ENCODE peak calls at places on chromosomes 16 and 17, in five cellular contexts. O is AG04450, Y is heart right ventricle, W is fibroblast of the aortic adventitia, E is left ventricle myocardium inferior. J is an unnamed sample.

GRCh38 chr17:82223517-82223916 is 5.3 kb upstream of the SLC16A3 start:
- DNase-seq in W (no peak), O (no peak), Y (no peak), E (no peak), J (no peak)

GRCh38 chr16:29023279-29024278 is 38.7 kb downstream of the LAT start:
- DNase-seq in Y (no peak), W (no peak), O (no peak), E (no peak), J (no peak)

GRCh38 chr16:88383401-88384221 is 852 bp downstream of the ZNF469 start:
- DNase-seq in O (no peak), W (peak; percentile 59), Y (peak; percentile 61), E (peak; percentile 46), J (no peak)

GRCh38 chr17:31112001-31112661 is 17.4 kb downstream of the NF1 start:
- DNase-seq in W (no peak), Y (no peak), E (no peak), O (no peak), J (no peak)

GRCh38 chr17:68513932-68514331 is 1.7 kb downstream of the PRKAR1A start:
- DNase-seq in O (no peak), Y (no peak), W (peak; percentile 24), E (no peak), J (no peak)

GRCh38 chr17:45103269-45103795 is 29.0 kb downstream of the PLCD3 start:
- DNase-seq in O (no peak), E (peak; percentile 53), W (no peak), Y (peak; percentile 41), J (no peak)

GRCh38 chr17:17565471-17566365 is 25.8 kb downstream of the PEMT start:
- DNase-seq in W (peak; percentile 69), O (no peak), E (no peak), Y (no peak), J (no peak)

GRCh38 chr16:19375561-19376158 is 42.0 kb upstream of the TMC5 start:
- DNase-seq in Y (peak; percentile 15), E (no peak), W (peak; percentile 76), O (peak; percentile 18), J (peak; percentile 13)

GRCh38 chr17:2195729-2196128 is 107.9 kb downstream of the SMG6 start:
- DNase-seq in E (no peak), W (no peak), Y (no peak), O (no peak), J (no peak)

GRCh38 chr17:65485388-65486299 is 75.8 kb downstream of the AXIN2 start:
- DNase-seq in O (no peak), Y (peak; percentile 74), W (peak; percentile 96), E (peak; percentile 43), J (no peak)

GRCh38 chr16:89958068-89958467 is 9.5 kb downstream of the DEF8 start:
- DNase-seq in E (peak; percentile 47), W (no peak), Y (peak; percentile 45), O (no peak), J (no peak)

GRCh38 chr16:17301593-17302135 is 169.1 kb downstream of the XYLT1 start:
- DNase-seq in W (no peak), Y (no peak), O (no peak), E (no peak), J (no peak)

GRCh38 chr17:43613911-43614310 is 47.8 kb downstream of the MEOX1 start:
- DNase-seq in W (peak; percentile 47), Y (no peak), E (no peak), O (no peak), J (no peak)

GRCh38 chr17:49567104-49567521 is 8.6 kb upstream of the NXPH3 start:
- DNase-seq in E (no peak), O (no peak), Y (no peak), W (no peak), J (no peak)

GRCh38 chr16:58011652-58012051 is 10.4 kb downstream of the USB1 start:
- DNase-seq in Y (no peak), E (no peak), O (peak; percentile 52), W (peak; percentile 59), J (no peak)

GRCh38 chr16:9845661-9846361 is 336.4 kb downstream of the GRIN2A start:
- DNase-seq in Y (no peak), O (no peak), W (peak; percentile 62), E (no peak), J (no peak)

GRCh38 chr16:27777527-27777926 is 227.6 kb downstream of the KATNIP start:
- DNase-seq in W (no peak), Y (no peak), E (no peak), O (no peak), J (no peak)

GRCh38 chr17:9669551-9670008 is 24.3 kb downstream of the USP43 start:
- DNase-seq in O (no peak), Y (no peak), E (no peak), W (no peak), J (no peak)

GRCh38 chr16:6193718-6194117 is 1096.1 kb upstream of the EEF2KMT start:
- DNase-seq in W (no peak), E (no peak), Y (no peak), O (no peak), J (no peak)

GRCh38 chr17:3723188-3723555 is 531 bp upstream of the HASPIN start:
- DNase-seq in Y (no peak), E (no peak), W (no peak), O (no peak), J (no peak)

GRCh38 chr17:65857713-65858112 is 296.3 kb upstream of the AXIN2 start:
- DNase-seq in E (no peak), W (peak; percentile 9), Y (no peak), O (no peak), J (no peak)

GRCh38 chr17:60165976-60166375 is 16.2 kb downstream of the CA4 start:
- DNase-seq in W (no peak), O (no peak), Y (no peak), E (no peak), J (no peak)

GRCh38 chr16:12405083-12405482 is 398.6 kb downstream of the CPPED1 start:
- DNase-seq in E (no peak), W (no peak), O (no peak), Y (no peak), J (no peak)

GRCh38 chr17:75632863-75633483 is at the start of gene SMIM5:
- DNase-seq in W (peak; percentile 86), E (peak; percentile 87), O (peak; percentile 62), Y (peak; percentile 91), J (peak; percentile 60)

GRCh38 chr17:79983456-79983855 is 52.2 kb downstream of the TBC1D16 start:
- DNase-seq in Y (no peak), E (no peak), O (no peak), W (no peak), J (no peak)

GRCh38 chr16:4384497-4384896 is 12.8 kb downstream of the VASN start:
- DNase-seq in O (no peak), Y (no peak), W (peak; percentile 74), E (peak; percentile 41), J (no peak)

GRCh38 chr17:35727635-35728034 is 3.8 kb upstream of the RASL10B start:
- DNase-seq in W (no peak), Y (no peak), E (no peak), O (no peak), J (no peak)

GRCh38 chr16:1960665-1961630 is 1.6 kb downstream of the NDUFB10 start:
- DNase-seq in Y (no peak), E (no peak), O (no peak), W (peak; percentile 43), J (no peak)

GRCh38 chr17:57084802-57085447 is at the start of gene AKAP1:
- DNase-seq in E (peak; percentile 97), W (peak; percentile 90), Y (peak; percentile 97), O (peak; percentile 70), J (peak; percentile 72)

GRCh38 chr17:49715717-49716279 is 8.0 kb upstream of the SLC35B1 start:
- DNase-seq in Y (no peak), E (no peak), W (no peak), O (no peak), J (no peak)

GRCh38 chr16:4303973-4304372 is 11.9 kb upstream of the GLIS2 start:
- DNase-seq in Y (no peak), E (no peak), O (no peak), W (no peak), J (no peak)

GRCh38 chr16:57041182-57042156 is 50.9 kb upstream of the CPNE2 start:
- DNase-seq in W (no peak), Y (no peak), O (no peak), E (no peak), J (no peak)

GRCh38 chr17:58514795-58515157 is 338 bp upstream of the MTMR4 start:
- DNase-seq in O (no peak), E (no peak), Y (no peak), W (no peak), J (no peak)
- H3K4me3 ChIP-seq in O (peak overlapping the region; percentile 78), E (peak overlapping the region; percentile 81), Y (peak overlapping the region; percentile 62), W (peak overlapping the region; percentile 81), J (peak overlapping the region; percentile 88)

DNA sequence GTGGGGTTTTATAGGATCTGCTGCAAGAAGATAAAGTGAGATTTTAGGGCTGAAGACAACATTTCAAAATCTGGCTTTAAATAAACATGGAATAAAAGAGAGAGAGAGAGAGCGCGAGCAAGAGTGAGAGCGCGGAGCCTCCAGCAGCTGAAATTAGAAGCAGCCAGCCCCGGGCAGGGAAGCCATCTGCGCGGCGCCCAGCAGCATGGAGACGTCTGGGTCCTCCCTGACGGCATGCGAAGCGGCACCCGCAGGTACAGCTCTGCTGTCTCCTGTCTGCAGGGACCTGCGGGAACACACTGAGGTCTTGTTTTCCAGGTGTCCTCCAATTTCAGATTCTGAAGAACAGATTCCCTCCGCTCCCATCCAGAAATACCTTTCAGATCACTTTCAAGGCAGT is 7.9 kb upstream of the BAIAP2 start:
- DNase-seq in O (no peak), Y (no peak), W (peak; percentile 23), E (no peak), J (no peak)
- H3K4me3 ChIP-seq in O (no peak overlapping the region), Y (no peak overlapping the region), W (no peak overlapping the region), E (no peak overlapping the region), J (no peak overlapping the region)

DNA sequence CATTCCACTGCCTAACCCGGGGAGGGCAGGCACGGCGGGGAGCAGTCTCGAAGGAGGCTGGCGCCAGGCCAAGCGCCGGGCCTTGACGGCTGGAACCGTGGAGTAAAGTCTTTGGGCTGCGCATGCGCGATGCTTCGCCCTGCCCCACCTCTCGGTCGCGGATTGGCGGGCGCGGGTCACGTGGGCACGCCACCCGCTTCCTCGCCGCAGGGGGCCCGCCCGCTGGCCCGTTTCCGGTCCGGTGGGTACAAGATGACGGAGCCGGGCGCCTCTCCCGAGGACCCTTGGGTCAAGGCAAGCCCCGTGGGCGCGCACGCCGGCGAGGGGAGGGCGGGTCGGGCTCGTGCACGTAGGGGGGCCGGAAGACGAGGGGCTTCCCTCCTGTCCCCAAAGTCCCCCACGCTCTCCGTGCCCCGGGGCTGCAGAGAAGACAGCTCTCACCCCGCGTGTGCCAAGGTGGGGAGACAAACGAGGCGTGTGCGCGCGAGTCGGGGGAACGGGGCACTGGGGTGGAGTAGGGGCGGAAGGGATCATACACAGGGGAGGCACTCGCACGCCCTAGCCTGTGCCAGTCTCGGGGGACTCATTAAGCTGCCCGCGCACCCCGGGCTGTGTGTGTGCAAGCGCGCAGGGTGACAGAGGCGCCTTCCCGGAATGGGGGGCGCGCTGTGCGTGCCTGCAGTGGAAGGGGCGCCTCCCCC is at the start of gene MLX:
- DNase-seq in E (peak; percentile 96), Y (peak; percentile 97), W (peak; percentile 87), O (peak; percentile 62), J (peak; percentile 64)
- H3K4me3 ChIP-seq in E (peak within 1 kb of the TSS; percentile 99), Y (peak within 1 kb of the TSS; percentile 79), W (peak within 1 kb of the TSS; percentile 93), O (peak within 1 kb of the TSS; percentile 91), J (peak within 1 kb of the TSS; percentile 86)

GRCh38 chr17:77802811-77803220 is 155.7 kb upstream of the TNRC6C start:
- DNase-seq in Y (no peak), W (peak; percentile 29), E (no peak), O (no peak), J (no peak)
- H3K4me3 ChIP-seq in Y (no peak overlapping the region), W (no peak overlapping the region), E (no peak overlapping the region), O (no peak overlapping the region), J (no peak overlapping the region)

J was measured in skeletal muscle cell.